ENCODE peak calls at places on chromosome 10, in five cellular contexts. One of them, this sample, is unnamed. For H3K27me3, the result is how much of the 10 kb centered on the place peaks cover.

GRCh38 chr10:31803606-31804195 is 124.9 kb downstream of the ARHGAP12 start:
- DNase-seq in tibial nerve: no peak
- DNase-seq in transverse colon: no peak
- DNase-seq in heart left ventricle: no peak
- DNase-seq in ovary: no peak
- DNase-seq in this sample: no peak

GRCh38 chr10:53754851-53755250 is 982.3 kb upstream of the MBL2 start:
- DNase-seq in tibial nerve: no peak
- DNase-seq in transverse colon: no peak
- DNase-seq in heart left ventricle: no peak
- DNase-seq in ovary: no peak
- DNase-seq in this sample: peak

GRCh38 chr10:71981868-71982230 is 17.7 kb downstream of the CHST3 start:
- DNase-seq in tibial nerve: no peak
- DNase-seq in transverse colon: no peak
- DNase-seq in heart left ventricle: no peak
- DNase-seq in ovary: no peak
- DNase-seq in this sample: no peak

GRCh38 chr10:49616421-49617230 is 2.8 kb downstream of the CHAT start:
- DNase-seq in tibial nerve: no peak
- DNase-seq in transverse colon: no peak
- DNase-seq in heart left ventricle: no peak
- DNase-seq in ovary: no peak
- DNase-seq in this sample: no peak

GRCh38 chr10:73655990-73656298 is at the start of gene SYNPO2L:
- DNase-seq in tibial nerve: no peak
- DNase-seq in transverse colon: no peak
- DNase-seq in heart left ventricle: peak
- DNase-seq in ovary: no peak
- DNase-seq in this sample: no peak

GRCh38 chr10:96532523-96532922 is 18.8 kb upstream of the TLL2 start:
- DNase-seq in tibial nerve: no peak
- DNase-seq in transverse colon: no peak
- DNase-seq in heart left ventricle: no peak
- DNase-seq in ovary: no peak
- DNase-seq in this sample: no peak

GRCh38 chr10:28532223-28532508 is 752 bp upstream of the WAC start:
- DNase-seq in tibial nerve: peak
- DNase-seq in transverse colon: no peak
- DNase-seq in heart left ventricle: no peak
- DNase-seq in ovary: no peak
- DNase-seq in this sample: peak

GRCh38 chr10:23826399-23826798 is 382.5 kb upstream of the KIAA1217 start:
- DNase-seq in tibial nerve: no peak
- DNase-seq in transverse colon: no peak
- DNase-seq in heart left ventricle: peak
- DNase-seq in ovary: no peak
- DNase-seq in this sample: peak

GRCh38 chr10:43160067-43160918 is 22.0 kb downstream of the CSGALNACT2 start:
- DNase-seq in tibial nerve: no peak
- DNase-seq in transverse colon: no peak
- DNase-seq in heart left ventricle: no peak
- DNase-seq in ovary: no peak
- DNase-seq in this sample: no peak

GRCh38 chr10:70052462-70053211 is at the start of gene MACROH2A2:
- DNase-seq in tibial nerve: peak
- DNase-seq in transverse colon: peak
- DNase-seq in heart left ventricle: peak
- DNase-seq in ovary: peak
- DNase-seq in this sample: peak

GRCh38 chr10:98269435-98269912 is 1.5 kb upstream of the LOXL4 start:
- DNase-seq in tibial nerve: peak
- DNase-seq in transverse colon: peak
- DNase-seq in heart left ventricle: peak
- DNase-seq in ovary: peak
- DNase-seq in this sample: peak

GRCh38 chr10:52213511-52213831 is 100.6 kb upstream of the DKK1 start:
- DNase-seq in tibial nerve: no peak
- DNase-seq in transverse colon: no peak
- DNase-seq in heart left ventricle: no peak
- DNase-seq in ovary: no peak
- DNase-seq in this sample: no peak

GRCh38 chr10:100790761-100791208 is 45.4 kb downstream of the PAX2 start:
- DNase-seq in tibial nerve: no peak
- DNase-seq in transverse colon: no peak
- DNase-seq in heart left ventricle: no peak
- DNase-seq in ovary: no peak
- DNase-seq in this sample: peak

GRCh38 chr10:77641788-77642397 is 4.3 kb upstream of the KCNMA1 start:
- DNase-seq in tibial nerve: peak
- DNase-seq in transverse colon: peak
- DNase-seq in heart left ventricle: peak
- DNase-seq in ovary: peak
- DNase-seq in this sample: peak

GRCh38 chr10:47151880-47152279 is 148.1 kb upstream of the GDF10 start:
- DNase-seq in tibial nerve: peak
- DNase-seq in transverse colon: no peak
- DNase-seq in heart left ventricle: no peak
- DNase-seq in ovary: no peak
- DNase-seq in this sample: no peak

GRCh38 chr10:116888380-116889055 is 39.2 kb downstream of the ENO4 start:
- DNase-seq in tibial nerve: peak
- DNase-seq in transverse colon: peak
- DNase-seq in heart left ventricle: peak
- DNase-seq in ovary: no peak
- DNase-seq in this sample: no peak

GRCh38 chr10:27611861-27612450 is 107.9 kb downstream of the RAB18 start:
- DNase-seq in tibial nerve: no peak
- DNase-seq in transverse colon: no peak
- DNase-seq in heart left ventricle: no peak
- DNase-seq in ovary: no peak
- DNase-seq in this sample: no peak

GRCh38 chr10:5832946-5833345 is 19.7 kb upstream of the GDI2 start:
- DNase-seq in tibial nerve: no peak
- DNase-seq in transverse colon: peak
- DNase-seq in heart left ventricle: no peak
- DNase-seq in ovary: no peak
- DNase-seq in this sample: no peak

GRCh38 chr10:3635697-3636096 is 149.3 kb downstream of the KLF6 start:
- DNase-seq in tibial nerve: no peak
- DNase-seq in transverse colon: peak
- DNase-seq in heart left ventricle: no peak
- DNase-seq in ovary: no peak
- DNase-seq in this sample: no peak

GRCh38 chr10:31707578-31708411 is 220.8 kb downstream of the ARHGAP12 start:
- DNase-seq in tibial nerve: peak
- DNase-seq in transverse colon: peak
- DNase-seq in heart left ventricle: peak
- DNase-seq in ovary: peak
- DNase-seq in this sample: peak

GRCh38 chr10:131174211-131174565 is 137.3 kb downstream of the TCERG1L start:
- DNase-seq in tibial nerve: no peak
- DNase-seq in transverse colon: no peak
- DNase-seq in heart left ventricle: no peak
- DNase-seq in ovary: no peak
- DNase-seq in this sample: no peak

GRCh38 chr10:69888882-69889584 is 87.3 kb downstream of the COL13A1 start:
- DNase-seq in tibial nerve: no peak
- DNase-seq in transverse colon: no peak
- DNase-seq in heart left ventricle: no peak
- DNase-seq in ovary: no peak
- DNase-seq in this sample: no peak

GRCh38 chr10:89929282-89930026 is 228.1 kb downstream of the KIF20B start:
- DNase-seq in tibial nerve: no peak
- DNase-seq in transverse colon: no peak
- DNase-seq in heart left ventricle: no peak
- DNase-seq in ovary: no peak
- DNase-seq in this sample: no peak

GRCh38 chr10:129953541-129954031 is 10.5 kb downstream of the EBF3 start:
- DNase-seq in tibial nerve: no peak
- DNase-seq in transverse colon: no peak
- DNase-seq in heart left ventricle: no peak
- DNase-seq in ovary: no peak
- DNase-seq in this sample: no peak

GRCh38 chr10:18144928-18145327 is 4.7 kb downstream of the CACNB2 start:
- DNase-seq in tibial nerve: no peak
- DNase-seq in transverse colon: peak
- DNase-seq in heart left ventricle: peak
- DNase-seq in ovary: peak
- DNase-seq in this sample: no peak

GRCh38 chr10:30079423-30079822 is 20.0 kb upstream of the JCAD start:
- DNase-seq in tibial nerve: no peak
- DNase-seq in transverse colon: no peak
- DNase-seq in heart left ventricle: no peak
- DNase-seq in ovary: no peak
- DNase-seq in this sample: peak

GRCh38 chr10:87862644-87863101 is 660 bp downstream of the KLLN start:
- DNase-seq in tibial nerve: no peak
- DNase-seq in transverse colon: no peak
- DNase-seq in heart left ventricle: no peak
- DNase-seq in ovary: no peak
- DNase-seq in this sample: no peak

GRCh38 chr10:33413093-33413442 is 78.6 kb upstream of the NRP1 start:
- DNase-seq in tibial nerve: no peak
- DNase-seq in transverse colon: no peak
- DNase-seq in heart left ventricle: no peak
- DNase-seq in ovary: no peak
- DNase-seq in this sample: no peak

GRCh38 chr10:62511238-62511637 is 137.1 kb downstream of the ZNF365 start:
- DNase-seq in tibial nerve: no peak
- DNase-seq in transverse colon: no peak
- DNase-seq in heart left ventricle: no peak
- DNase-seq in ovary: no peak
- DNase-seq in this sample: no peak
- H3K27me3 ChIP-seq in tibial nerve: under half
- H3K27me3 ChIP-seq in transverse colon: under half
- H3K27me3 ChIP-seq in heart left ventricle: under half
- H3K27me3 ChIP-seq in ovary: under half
- H3K27me3 ChIP-seq in this sample: under half

GRCh38 chr10:75209325-75210192 is 1.0 kb upstream of the VDAC2 start:
- DNase-seq in tibial nerve: peak
- DNase-seq in transverse colon: peak
- DNase-seq in heart left ventricle: peak
- DNase-seq in ovary: peak
- DNase-seq in this sample: peak
- TF ChIP-seq POLR2A in tibial nerve: peak
- TF ChIP-seq POLR2A in transverse colon: peak
- TF ChIP-seq POLR2A in heart left ventricle: no peak
- TF ChIP-seq POLR2A in ovary: no peak
- TF ChIP-seq POLR2A in this sample: no peak

GRCh38 chr10:14547826-14548225 is 217.1 kb upstream of the FRMD4A start:
- DNase-seq in tibial nerve: no peak
- DNase-seq in transverse colon: no peak
- DNase-seq in heart left ventricle: no peak
- DNase-seq in ovary: no peak
- DNase-seq in this sample: no peak
- TF ChIP-seq CTCF in tibial nerve: no peak
- TF ChIP-seq CTCF in transverse colon: no peak
- TF ChIP-seq CTCF in heart left ventricle: no peak
- TF ChIP-seq CTCF in ovary: no peak
- TF ChIP-seq CTCF in this sample: no peak

GRCh38 chr10:124100124-124100523 is 6.7 kb upstream of the CHST15 start:
- DNase-seq in tibial nerve: no peak
- DNase-seq in transverse colon: no peak
- DNase-seq in heart left ventricle: no peak
- DNase-seq in ovary: no peak
- DNase-seq in this sample: no peak

GRCh38 chr10:124099603-124100002 is 6.2 kb upstream of the CHST15 start:
- DNase-seq in tibial nerve: no peak
- DNase-seq in transverse colon: no peak
- DNase-seq in heart left ventricle: no peak
- DNase-seq in ovary: no peak
- DNase-seq in this sample: no peak

GRCh38 chr10:124097883-124098282 is 4.5 kb upstream of the CHST15 start:
- DNase-seq in tibial nerve: no peak
- DNase-seq in transverse colon: no peak
- DNase-seq in heart left ventricle: no peak
- DNase-seq in ovary: no peak
- DNase-seq in this sample: no peak

GRCh38 chr10:124096494-124096893 is 3.1 kb upstream of the CHST15 start:
- DNase-seq in tibial nerve: no peak
- DNase-seq in transverse colon: no peak
- DNase-seq in heart left ventricle: no peak
- DNase-seq in ovary: no peak
- DNase-seq in this sample: no peak

GRCh38 chr10:124098575-124098974 is 5.2 kb upstream of the CHST15 start:
- DNase-seq in tibial nerve: no peak
- DNase-seq in transverse colon: no peak
- DNase-seq in heart left ventricle: no peak
- DNase-seq in ovary: no peak
- DNase-seq in this sample: no peak
- H3K27me3 ChIP-seq in tibial nerve: under half
- H3K27me3 ChIP-seq in transverse colon: under half
- H3K27me3 ChIP-seq in heart left ventricle: under half
- H3K27me3 ChIP-seq in ovary: under half
- H3K27me3 ChIP-seq in this sample: under half

GRCh38 chr10:133415752-133416151 is 8.7 kb downstream of the SPRN start:
- DNase-seq in tibial nerve: no peak
- DNase-seq in transverse colon: no peak
- DNase-seq in heart left ventricle: no peak
- DNase-seq in ovary: no peak
- DNase-seq in this sample: no peak
- TF ChIP-seq POLR2A in tibial nerve: no peak
- TF ChIP-seq POLR2A in transverse colon: no peak
- TF ChIP-seq POLR2A in heart left ventricle: no peak
- TF ChIP-seq POLR2A in ovary: no peak
- TF ChIP-seq POLR2A in this sample: no peak